ENCODE peak calls at places on chromosomes 12 and 14, in nine cellular contexts. V is AG10803, I is memory B cell, F is choroid plexus epithelial cell, O is testis, X is fibroblast of lung, B is amniotic stem cell, P is CD14-positive monocyte, S is lung. G is an unnamed sample.

GRCh38 chr14:71467419-71467818 is 464.8 kb upstream of the RGS6 start:
- DNase-seq in I (no peak), S (no peak), F (no peak), V (peak; percentile 79), O (no peak), X (no peak), P (no peak), B (peak; percentile 10), G (no peak)

GRCh38 chr14:68082698-68083291 is 263.2 kb downstream of the RAD51B start:
- DNase-seq in S (no peak), X (no peak), I (no peak), V (no peak), F (no peak), B (no peak), P (no peak), O (no peak), G (no peak)

GRCh38 chr12:108768591-108769500 is 37.5 kb upstream of the CORO1C start:
- DNase-seq in X (no peak), S (peak; percentile 45), B (no peak), F (no peak), I (peak; percentile 23), O (no peak), P (peak; percentile 73), V (no peak), G (peak; percentile 86)

GRCh38 chr12:45148017-45148416 is 67.9 kb upstream of the ANO6 start:
- DNase-seq in P (no peak), O (no peak), S (no peak), I (no peak), X (no peak), V (no peak), F (no peak), B (no peak), G (no peak)

GRCh38 chr12:15956413-15957185 is 45.5 kb downstream of the DERA start:
- DNase-seq in B (no peak), X (no peak), O (no peak), V (no peak), I (no peak), P (no peak), F (no peak), S (no peak), G (peak; percentile 22)

GRCh38 chr12:30862486-30862885 is 64.1 kb upstream of the TSPAN11 start:
- DNase-seq in B (no peak), F (peak; percentile 85), S (no peak), P (no peak), I (no peak), O (peak; percentile 73), X (peak; percentile 18), V (peak; percentile 11), G (no peak)

GRCh38 chr14:92074555-92074954 is 31.8 kb downstream of the ATXN3 start:
- DNase-seq in S (no peak), V (peak; percentile 1), X (peak; percentile 29), P (no peak), B (no peak), O (no peak), F (peak; percentile 4), I (no peak), G (no peak)

GRCh38 chr12:122183588-122183940 is 641 bp downstream of the LRRC43 start:
- DNase-seq in P (no peak), S (no peak), B (no peak), I (no peak), F (no peak), O (no peak), V (no peak), X (no peak), G (no peak)

GRCh38 chr12:53219956-53220856 is 11.8 kb downstream of the RARG start:
- DNase-seq in X (peak; percentile 81), V (peak; percentile 63), S (peak; percentile 64), O (peak; percentile 63), I (peak; percentile 69), P (peak; percentile 64), F (peak; percentile 90), B (peak; percentile 54), G (peak; percentile 69)

GRCh38 chr14:58738189-58738836 is 100.6 kb downstream of the DACT1 start:
- DNase-seq in O (no peak), X (peak; percentile 89), I (no peak), V (peak; percentile 86), P (no peak), B (peak; percentile 46), F (peak; percentile 92), S (no peak), G (no peak)

GRCh38 chr12:49189731-49190314 is 943 bp upstream of the TUBA1A start:
- DNase-seq in B (no peak), V (no peak), P (no peak), F (no peak), X (no peak), O (no peak), I (no peak), S (no peak), G (no peak)

GRCh38 chr12:84596276-84596675 is 316.3 kb downstream of the SLC6A15 start:
- DNase-seq in O (no peak), X (no peak), V (no peak), P (no peak), F (no peak), B (no peak), S (no peak), I (no peak), G (no peak)

GRCh38 chr14:73742520-73743238 is 28.5 kb upstream of the PNMA1 start:
- DNase-seq in B (no peak), P (no peak), O (no peak), F (no peak), S (no peak), I (no peak), X (no peak), V (no peak), G (no peak)

GRCh38 chr12:20248646-20249045 is 119.7 kb upstream of the PDE3A start:
- DNase-seq in B (no peak), O (no peak), I (no peak), X (no peak), V (no peak), S (no peak), P (no peak), F (no peak), G (no peak)

GRCh38 chr12:107415066-107415465 is 270.5 kb upstream of the PWP1 start:
- DNase-seq in F (peak; percentile 46), B (no peak), X (no peak), I (no peak), V (peak; percentile 80), P (no peak), O (no peak), S (no peak), G (no peak)

GRCh38 chr12:50610171-50610570 is 105.4 kb downstream of the DIP2B start:
- DNase-seq in O (no peak), V (no peak), S (no peak), I (no peak), P (no peak), F (no peak), X (no peak), B (no peak), G (no peak)

GRCh38 chr12:54251667-54252284 is 28.1 kb downstream of the CBX5 start:
- DNase-seq in S (no peak), F (peak; percentile 78), O (no peak), B (peak; percentile 28), P (no peak), V (peak; percentile 56), I (peak; percentile 41), X (peak; percentile 64), G (peak; percentile 64)

GRCh38 chr14:95460647-95461478 is 55.6 kb downstream of the SYNE3 start:
- DNase-seq in V (peak; percentile 84), I (no peak), S (no peak), X (peak; percentile 85), F (peak; percentile 63), B (no peak), P (no peak), O (no peak), G (peak; percentile 57)

GRCh38 chr14:26204954-26205479 is 392.8 kb downstream of the NOVA1 start:
- DNase-seq in X (peak; percentile 30), P (no peak), O (peak; percentile 60), S (no peak), I (no peak), B (no peak), F (peak; percentile 31), V (no peak), G (peak; percentile 63)

GRCh38 chr14:100155049-100155621 is 4.3 kb downstream of the DEGS2 start:
- DNase-seq in P (no peak), S (no peak), B (no peak), I (no peak), X (peak; percentile 15), V (no peak), F (peak; percentile 33), O (peak; percentile 50), G (peak; percentile 82)

GRCh38 chr12:15276088-15276698 is 46.1 kb upstream of the PTPRO start:
- DNase-seq in V (peak; percentile 36), B (no peak), S (no peak), O (peak; percentile 59), F (peak; percentile 62), I (peak; percentile 15), P (no peak), X (peak; percentile 70), G (peak; percentile 68)

GRCh38 chr12:77947326-77947725 is 116.6 kb downstream of the NAV3 start:
- DNase-seq in P (no peak), S (no peak), V (peak; percentile 66), I (no peak), O (no peak), F (peak; percentile 89), B (peak; percentile 41), X (peak; percentile 81), G (no peak)

GRCh38 chr12:12979731-12980259 is 20.3 kb downstream of the HEBP1 start:
- DNase-seq in I (no peak), F (peak; percentile 97), B (peak; percentile 94), V (peak; percentile 96), X (peak; percentile 95), P (no peak), O (no peak), S (no peak), G (peak; percentile 21)

GRCh38 chr14:78835052-78835451 is 664.9 kb downstream of the NRXN3 start:
- DNase-seq in I (no peak), F (no peak), B (no peak), S (no peak), P (no peak), O (peak; percentile 22), X (no peak), V (no peak), G (no peak)

GRCh38 chr14:104299993-104300761 is 161.8 kb downstream of the KIF26A start:
- DNase-seq in F (no peak), S (no peak), B (no peak), P (peak; percentile 43), I (no peak), X (no peak), V (no peak), O (no peak), G (no peak)

GRCh38 chr12:54750-55535 is 11.6 kb upstream of the IQSEC3 start:
- DNase-seq in B (no peak), V (no peak), X (no peak), F (no peak), P (no peak), O (no peak), I (no peak), S (no peak), G (peak; percentile 5)

GRCh38 chr14:91968280-91968679 is 20.8 kb upstream of the FBLN5 start:
- DNase-seq in X (no peak), S (no peak), F (no peak), V (no peak), O (no peak), I (no peak), P (no peak), B (no peak), G (no peak)

GRCh38 chr14:92651793-92652382 is 96.5 kb downstream of the LGMN start:
- DNase-seq in O (peak; percentile 73), P (peak; percentile 86), S (peak; percentile 54), V (no peak), B (no peak), I (no peak), X (no peak), F (no peak), G (no peak)

GRCh38 chr12:38662851-38663250 is 242.5 kb downstream of the CPNE8 start:
- DNase-seq in S (no peak), I (no peak), B (no peak), X (no peak), F (peak; percentile 1), V (peak; percentile 62), P (no peak), O (no peak), G (no peak)

GRCh38 chr14:51333901-51334432 is 93.9 kb downstream of the TMX1 start:
- DNase-seq in X (no peak), I (no peak), S (no peak), O (no peak), B (no peak), V (peak; percentile 58), F (no peak), P (no peak), G (no peak)

GRCh38 chr12:114238808-114239207 is 167.1 kb downstream of the TBX5 start:
- DNase-seq in O (peak; percentile 44), P (no peak), B (no peak), F (peak; percentile 1), X (peak; percentile 10), S (no peak), V (peak; percentile 13), I (no peak), G (no peak)